ENCODE peak calls at places on chromosome 20, in eight cellular contexts. H is HepG2, R is testis, G is transverse colon, Z is HCT116, N is ovary, V is A549, U is erythroblast. Q is an unnamed sample.

GRCh38 chr20:1943267-1944002 is 48.2 kb downstream of the SIRPA start:
- DNase-seq in R (no peak), H (peak), N (no peak), V (no peak), Z (no peak), G (peak), U (no peak), Q (no peak)

GRCh38 chr20:46308258-46309157 is at the start of gene CDH22:
- DNase-seq in H (peak), V (peak), N (peak), G (no peak), U (peak), R (peak), Z (peak), Q (no peak)

GRCh38 chr20:51315390-51315789 is 227.1 kb downstream of the NFATC2 start:
- DNase-seq in R (no peak), V (no peak), N (no peak), G (no peak), H (no peak), Z (no peak), U (no peak), Q (no peak)

GRCh38 chr20:25223179-25223661 is 24.7 kb upstream of the PYGB start:
- DNase-seq in H (peak), G (peak), U (peak), V (peak), R (no peak), N (no peak), Z (peak), Q (peak)

GRCh38 chr20:33076662-33077398 is 2.6 kb upstream of the BPIFB4 start:
- DNase-seq in R (no peak), H (peak), U (peak), V (peak), G (no peak), Z (peak), N (no peak), Q (peak)

GRCh38 chr20:37741055-37741454 is 47.2 kb downstream of the CTNNBL1 start:
- DNase-seq in Z (no peak), U (no peak), H (peak), R (no peak), V (no peak), N (no peak), G (no peak), Q (peak)

GRCh38 chr20:62979876-62980373 is 26.8 kb downstream of the BHLHE23 start:
- DNase-seq in G (no peak), V (no peak), U (no peak), Z (no peak), H (no peak), R (no peak), N (no peak), Q (no peak)

GRCh38 chr20:7608246-7608645 is 332.0 kb downstream of the HAO1 start:
- DNase-seq in G (no peak), R (no peak), V (no peak), N (no peak), Z (no peak), U (no peak), H (no peak), Q (no peak)

GRCh38 chr20:60361761-60362410 is 403.7 kb downstream of the CDH26 start:
- DNase-seq in N (no peak), G (no peak), U (no peak), V (no peak), Z (no peak), R (no peak), H (no peak), Q (no peak)

GRCh38 chr20:58597021-58597940 is 53.8 kb upstream of the STX16 start:
- DNase-seq in Z (no peak), R (peak), G (peak), V (no peak), N (peak), H (no peak), U (no peak), Q (no peak)

GRCh38 chr20:43220612-43221011 is 30.9 kb upstream of the PTPRT start:
- DNase-seq in Z (no peak), H (no peak), G (no peak), R (no peak), U (no peak), N (no peak), V (no peak), Q (no peak)

GRCh38 chr20:31894980-31895675 is 24.7 kb downstream of the TTLL9 start:
- DNase-seq in Z (no peak), G (peak), R (peak), H (peak), V (no peak), U (peak), N (no peak), Q (peak)

GRCh38 chr20:53157443-53158408 is 185.6 kb downstream of the TSHZ2 start:
- DNase-seq in R (peak), H (peak), V (peak), Z (peak), N (no peak), U (peak), G (peak), Q (peak)

GRCh38 chr20:31542201-31542842 is 28.1 kb downstream of the HM13 start:
- DNase-seq in G (no peak), U (no peak), N (no peak), H (no peak), Z (no peak), V (no peak), R (no peak), Q (peak)

GRCh38 chr20:7232796-7233195 is 465.3 kb downstream of the BMP2 start:
- DNase-seq in N (no peak), V (no peak), Z (no peak), R (no peak), G (no peak), H (no peak), U (no peak), Q (no peak)

GRCh38 chr20:4554346-4554745 is 167.4 kb upstream of the PRND start:
- DNase-seq in V (no peak), U (no peak), Z (no peak), R (no peak), H (no peak), N (no peak), G (no peak), Q (no peak)

GRCh38 chr20:32387262-32387661 is 29.1 kb downstream of the ASXL1 start:
- DNase-seq in U (no peak), Z (no peak), V (no peak), R (no peak), G (no peak), H (no peak), N (no peak), Q (no peak)

GRCh38 chr20:58407966-58408557 is 19.0 kb downstream of the VAPB start:
- DNase-seq in N (no peak), H (no peak), Z (no peak), R (no peak), G (no peak), U (peak), V (no peak), Q (no peak)

GRCh38 chr20:24470782-24471582 is 1.6 kb downstream of the SYNDIG1 start:
- DNase-seq in R (no peak), V (no peak), U (no peak), H (no peak), N (no peak), Z (no peak), G (no peak), Q (no peak)

GRCh38 chr20:8608470-8608869 is 460.4 kb upstream of the PLCB4 start:
- DNase-seq in G (no peak), U (no peak), N (no peak), R (no peak), V (no peak), Z (no peak), H (no peak), Q (no peak)

GRCh38 chr20:61240814-61241213 is 11.2 kb upstream of the CDH4 start:
- DNase-seq in V (no peak), H (no peak), U (no peak), G (no peak), N (no peak), Z (no peak), R (no peak), Q (no peak)

GRCh38 chr20:32485126-32485769 is 99.9 kb downstream of the NOL4L start:
- DNase-seq in R (peak), V (peak), N (peak), G (peak), U (peak), H (peak), Z (peak), Q (peak)

GRCh38 chr20:25453035-25453810 is 45.8 kb downstream of the GINS1 start:
- DNase-seq in V (no peak), Z (no peak), R (no peak), G (no peak), N (no peak), H (no peak), U (no peak), Q (no peak)

GRCh38 chr20:48241482-48241881 is 456.2 kb upstream of the SULF2 start:
- DNase-seq in N (no peak), R (no peak), Z (no peak), U (no peak), G (no peak), H (no peak), V (no peak), Q (no peak)
- TF ChIP-seq POLR2A in N (no peak), R (no peak), Z (no peak), U (no peak), G (no peak), H (no peak), V (no peak), Q (no peak)

GRCh38 chr20:35768731-35769664 is 2.8 kb upstream of the PHF20 start:
- DNase-seq in Z (peak), V (peak), H (peak), N (peak), G (peak), U (peak), R (peak), Q (peak)

GRCh38 chr20:35772563-35773058 is 796 bp downstream of the PHF20 start:
- DNase-seq in V (no peak), Z (no peak), N (no peak), H (no peak), G (no peak), R (no peak), U (peak), Q (no peak)

GRCh38 chr20:35771367-35771688 is 487 bp upstream of the PHF20 start:
- DNase-seq in U (no peak), Z (no peak), R (no peak), G (no peak), V (no peak), N (no peak), H (no peak), Q (no peak)

GRCh38 chr20:35773154-35773751 is 1.4 kb downstream of the PHF20 start:
- DNase-seq in N (no peak), R (peak), G (peak), V (no peak), U (peak), H (no peak), Z (no peak), Q (no peak)

DNA sequence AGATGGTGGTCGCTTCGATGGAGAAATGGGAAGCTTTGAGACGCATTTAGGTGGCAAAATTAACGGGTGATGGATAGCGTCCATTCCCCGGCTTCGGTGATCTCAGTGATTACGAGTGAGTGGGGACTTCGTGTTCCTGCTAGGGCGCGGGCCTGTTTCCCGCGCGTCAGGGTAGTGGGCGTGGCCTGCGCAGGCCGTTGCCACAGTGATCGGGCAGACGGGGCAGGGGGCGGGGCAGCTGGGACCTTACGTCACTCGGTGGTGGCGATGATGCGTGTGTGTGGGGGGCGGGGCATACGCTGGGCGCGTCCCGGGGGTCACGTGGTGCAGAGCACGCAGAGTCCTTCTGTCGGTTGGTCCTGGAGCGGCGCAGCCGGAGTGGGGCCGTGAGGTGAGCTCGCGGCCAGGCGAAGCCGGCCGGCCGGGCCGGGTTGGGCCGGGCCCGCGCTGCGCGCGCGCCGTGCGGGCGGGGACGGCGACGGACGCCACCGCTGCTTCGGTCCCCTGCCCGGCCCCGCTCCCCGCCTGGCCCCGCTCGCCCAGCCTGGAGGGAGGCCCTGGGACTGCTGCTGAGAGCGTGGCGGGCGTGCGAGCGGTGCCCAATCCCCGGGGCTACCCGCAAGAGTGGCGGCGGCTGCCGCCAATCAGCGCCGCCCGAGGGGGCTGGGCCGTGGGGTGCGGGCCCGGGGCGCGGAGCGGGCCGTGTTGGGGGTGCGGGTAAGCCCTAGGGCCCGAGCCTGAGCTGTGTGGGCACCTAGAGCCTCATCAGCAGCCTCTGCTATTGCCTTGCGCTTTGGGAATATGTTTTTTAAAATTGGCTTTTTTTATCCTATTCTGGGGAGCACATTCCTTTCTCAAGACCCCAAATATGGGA is at the start of gene PHF20:
- DNase-seq in V (peak), R (peak), U (peak), H (peak), G (peak), Z (peak), N (peak), Q (peak)
- TF ChIP-seq POLR2A in V (peak), R (peak), U (peak), H (peak), G (peak), Z (peak), N (peak), Q (peak)

DNA sequence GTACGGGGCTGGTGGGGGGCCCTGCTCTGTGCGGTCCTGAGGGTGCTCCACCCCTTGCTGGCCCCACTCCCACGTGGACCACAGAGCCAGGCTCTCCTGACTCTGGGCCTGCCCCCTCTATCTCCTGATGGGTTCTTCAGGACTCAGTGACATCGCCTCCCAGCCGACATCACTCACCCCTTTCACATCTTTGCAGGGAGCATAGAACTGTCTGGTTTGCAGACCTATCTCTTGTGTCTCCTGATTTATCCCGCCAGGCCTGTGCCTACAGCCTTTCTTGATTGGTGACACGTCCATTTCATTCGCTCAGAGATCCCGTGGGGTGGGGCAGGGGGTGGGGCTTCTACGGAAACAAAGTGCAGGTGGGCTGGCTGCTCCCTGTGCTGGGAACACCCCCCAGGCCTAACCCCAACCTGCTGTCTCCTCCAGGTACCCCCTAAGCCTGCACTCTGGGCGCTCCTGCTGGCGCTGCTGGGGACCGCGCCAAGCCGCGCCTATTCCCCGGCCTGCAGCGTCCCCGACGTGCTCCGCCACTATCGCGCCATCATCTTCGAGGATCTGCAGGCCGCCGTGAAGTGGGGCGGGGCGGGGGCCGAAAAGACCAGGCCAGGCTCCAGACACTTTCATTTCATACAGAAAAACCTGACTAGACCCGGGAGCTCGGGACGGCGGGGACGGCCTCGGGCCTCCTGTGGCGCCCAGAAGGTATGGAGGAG is 1.7 kb downstream of the C20orf204 start:
- DNase-seq in H (no peak), Z (no peak), V (no peak), U (peak), N (no peak), R (peak), G (no peak), Q (no peak)
- TF ChIP-seq POLR2A in H (no peak), Z (no peak), V (no peak), U (no peak), N (no peak), R (no peak), G (no peak), Q (no peak)

GRCh38 chr20:50055524-50056083 is 57.3 kb downstream of the UBE2V1 start:
- DNase-seq in U (no peak), R (no peak), H (no peak), Z (no peak), N (no peak), G (no peak), V (no peak), Q (no peak)

GRCh38 chr20:50056408-50056926 is 56.5 kb downstream of the UBE2V1 start:
- DNase-seq in N (no peak), G (no peak), H (no peak), U (no peak), R (no peak), Z (no peak), V (no peak), Q (no peak)

GRCh38 chr20:50058646-50059398 is 54.1 kb downstream of the UBE2V1 start:
- DNase-seq in N (no peak), Z (no peak), V (no peak), H (no peak), R (no peak), G (no peak), U (no peak), Q (no peak)

GRCh38 chr20:50056951-50057403 is 56.0 kb downstream of the UBE2V1 start:
- DNase-seq in U (no peak), G (no peak), V (no peak), R (no peak), H (no peak), Z (no peak), N (no peak), Q (no peak)

GRCh38 chr20:50057409-50058053 is 55.4 kb downstream of the UBE2V1 start:
- DNase-seq in V (no peak), H (no peak), R (no peak), Z (no peak), U (no peak), N (no peak), G (no peak), Q (no peak)
- TF ChIP-seq POLR2A in V (no peak), H (no peak), R (no peak), Z (no peak), U (no peak), N (no peak), G (no peak), Q (no peak)